ENCODE peak calls at places on chromosome 4, in six cellular contexts. Z is trophoblast cell, N is IMR-90, T is mesenchymal stem cell, G is neuronal stem cell, D is mesendoderm. I is an unnamed sample.

GRCh38 chr4:104490096-104490769 is 4.5 kb downstream of the CXXC4 start:
- DNase-seq in T (no peak), G (no peak), D (peak; percentile 52), N (no peak), Z (no peak), I (peak; percentile 31)

GRCh38 chr4:82275431-82276423 is 98.1 kb downstream of the HNRNPD start:
- DNase-seq in N (no peak), Z (peak; percentile 69), G (no peak), T (no peak), D (peak; percentile 66), I (peak; percentile 58)

GRCh38 chr4:52588771-52589591 is 70.1 kb downstream of the USP46 start:
- DNase-seq in D (peak; percentile 62), G (no peak), Z (no peak), N (peak; percentile 97), T (peak; percentile 100), I (no peak)

GRCh38 chr4:26144526-26145167 is 176.2 kb upstream of the RBPJ start:
- DNase-seq in G (no peak), Z (no peak), N (peak; percentile 36), T (no peak), D (no peak), I (no peak)

GRCh38 chr4:36235306-36235705 is 9.0 kb downstream of the ARAP2 start:
- DNase-seq in Z (peak; percentile 91), N (peak; percentile 7), D (peak; percentile 88), G (no peak), T (no peak), I (peak; percentile 53)

GRCh38 chr4:111890412-111890811 is 254.8 kb upstream of the FAM241A start:
- DNase-seq in G (no peak), T (no peak), Z (no peak), N (no peak), D (no peak), I (no peak)

GRCh38 chr4:111631157-111631999 is 513.9 kb upstream of the FAM241A start:
- DNase-seq in Z (peak; percentile 49), N (peak; percentile 37), T (peak; percentile 43), G (no peak), D (peak; percentile 42), I (no peak)

GRCh38 chr4:158446106-158446505 is 75.6 kb upstream of the RXFP1 start:
- DNase-seq in T (no peak), D (no peak), Z (peak; percentile 2), N (peak; percentile 79), G (no peak), I (no peak)

GRCh38 chr4:80362578-80363181 is 27.1 kb downstream of the CFAP299 start:
- DNase-seq in N (peak; percentile 51), Z (peak; percentile 60), T (peak; percentile 35), G (peak; percentile 41), D (peak; percentile 60), I (peak; percentile 65)

GRCh38 chr4:4667643-4668081 is 125.8 kb upstream of the STX18 start:
- DNase-seq in N (no peak), T (no peak), D (peak; percentile 89), Z (no peak), G (peak; percentile 48), I (peak; percentile 86)

GRCh38 chr4:39732728-39733127 is 34.8 kb downstream of the UBE2K start:
- DNase-seq in D (peak; percentile 21), N (peak; percentile 90), G (no peak), T (peak; percentile 70), Z (no peak), I (no peak)

GRCh38 chr4:145719752-145720624 is 40.0 kb downstream of the C4orf51 start:
- DNase-seq in G (no peak), Z (no peak), N (no peak), T (no peak), D (no peak), I (no peak)

GRCh38 chr4:826508-827208 is 729 bp upstream of the CPLX1 start:
- DNase-seq in G (no peak), D (no peak), T (no peak), Z (no peak), N (no peak), I (peak; percentile 47)

GRCh38 chr4:31088600-31089230 is 368.5 kb downstream of the PCDH7 start:
- DNase-seq in T (peak; percentile 72), Z (peak; percentile 1), D (no peak), G (no peak), N (peak; percentile 83), I (no peak)

GRCh38 chr4:32462944-32463343 is 1742.8 kb downstream of the PCDH7 start:
- DNase-seq in Z (peak; percentile 38), N (peak; percentile 3), D (peak; percentile 47), T (no peak), G (no peak), I (peak; percentile 32)

GRCh38 chr4:151297170-151297569 is 20.2 kb downstream of the PRSS48 start:
- DNase-seq in Z (no peak), N (no peak), D (no peak), G (no peak), T (no peak), I (no peak)

GRCh38 chr4:110808371-110808878 is 185.5 kb upstream of the PITX2 start:
- DNase-seq in T (peak; percentile 17), D (no peak), Z (peak; percentile 2), G (no peak), N (peak; percentile 65), I (no peak)

GRCh38 chr4:96654045-96654444 is 814.2 kb downstream of the PDHA2 start:
- DNase-seq in G (no peak), D (no peak), N (no peak), T (no peak), Z (no peak), I (no peak)

GRCh38 chr4:15525080-15525479 is 55.4 kb downstream of the CC2D2A start:
- DNase-seq in D (peak; percentile 51), Z (peak; percentile 88), G (no peak), N (no peak), T (no peak), I (no peak)

GRCh38 chr4:109998867-109999303 is 86.2 kb downstream of the EGF start:
- DNase-seq in D (peak; percentile 67), N (peak; percentile 61), Z (peak; percentile 93), G (peak; percentile 64), T (peak; percentile 73), I (no peak)

GRCh38 chr4:38162240-38162784 is 202.1 kb downstream of the PTTG2 start:
- DNase-seq in Z (no peak), D (no peak), N (peak; percentile 94), T (peak; percentile 85), G (peak; percentile 20), I (no peak)

GRCh38 chr4:140857111-140857510 is 100.9 kb upstream of the TBC1D9 start:
- DNase-seq in N (no peak), D (no peak), T (no peak), G (no peak), Z (no peak), I (no peak)

GRCh38 chr4:70269674-70270073 is 27.3 kb downstream of the CSN3 start:
- DNase-seq in G (no peak), N (no peak), T (peak; percentile 9), Z (peak; percentile 13), D (peak; percentile 31), I (no peak)

DNA sequence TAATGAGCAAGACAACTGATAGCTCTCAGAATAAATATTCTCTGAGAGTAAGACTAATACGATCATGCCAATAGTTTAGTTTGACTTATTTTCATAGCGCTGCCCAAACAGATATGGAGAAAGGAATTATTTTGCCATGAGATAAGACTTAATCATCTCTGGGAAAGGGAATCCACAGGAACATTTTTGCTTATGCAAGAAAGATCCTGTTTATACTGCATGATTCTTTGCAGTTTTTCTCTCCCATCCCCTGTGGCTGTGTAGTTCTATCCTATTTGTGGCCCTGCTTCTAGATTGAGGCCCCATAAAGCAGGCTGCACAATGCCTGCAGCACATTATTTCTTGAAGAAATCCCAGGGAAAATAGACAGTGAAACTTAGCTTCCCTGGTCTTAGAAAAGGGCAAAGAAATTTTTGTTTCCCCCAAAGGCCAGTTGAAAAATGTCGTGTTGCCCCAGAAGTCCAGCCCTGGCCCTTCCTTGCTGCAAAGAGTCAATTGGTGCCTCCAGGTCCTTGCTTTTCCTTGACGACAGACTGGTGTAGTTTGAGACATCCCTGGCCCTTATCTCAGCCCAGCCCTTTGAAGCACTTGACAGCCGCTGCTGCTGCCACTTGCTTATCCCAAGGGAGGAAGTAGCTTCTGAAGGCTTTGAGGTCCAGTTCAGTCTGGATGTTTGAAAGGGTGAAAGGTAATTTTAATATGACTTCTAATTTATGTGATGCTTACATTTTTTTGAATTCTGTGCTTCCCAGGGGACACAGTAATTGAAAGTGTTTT is 45.0 kb upstream of the SH3RF1 start:
- DNase-seq in N (peak; percentile 92), G (no peak), D (peak; percentile 64), Z (no peak), T (peak; percentile 57), I (no peak)
- H3K4me2 ChIP-seq in N (peak overlapping the region; percentile 45), G (no peak overlapping the region), D (no peak overlapping the region), Z (no peak overlapping the region), T (no peak overlapping the region), I (no peak overlapping the region)

DNA sequence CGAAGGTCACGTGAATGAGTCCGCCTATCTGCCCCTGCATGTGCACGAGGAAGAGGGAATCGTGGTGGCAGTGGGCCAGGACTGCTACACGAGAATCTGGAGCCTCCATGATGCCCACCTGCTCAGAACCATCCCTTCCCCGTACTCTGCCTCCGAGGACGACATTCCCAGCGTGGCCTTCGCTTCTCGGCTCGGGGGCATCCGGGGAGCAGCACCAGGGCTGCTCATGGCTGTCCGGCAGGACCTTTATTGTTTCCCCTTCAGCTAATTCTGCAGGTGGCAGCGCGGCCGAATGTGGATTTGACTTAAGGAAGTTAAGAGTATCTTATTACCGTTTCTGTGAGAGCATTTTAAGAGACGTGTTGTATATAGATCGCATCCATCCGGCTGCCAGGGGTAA is 1.2 kb downstream of the DCAF4L1 start:
- DNase-seq in T (no peak), G (no peak), N (no peak), D (no peak), Z (no peak), I (no peak)
- H3K18ac ChIP-seq in T (no peak overlapping the region), G (no peak overlapping the region), N (no peak overlapping the region), D (no peak overlapping the region), Z (no peak overlapping the region), I (no peak overlapping the region)

GRCh38 chr4:153295131-153295755 is 49.2 kb upstream of the MND1 start:
- DNase-seq in N (no peak), G (no peak), Z (peak; percentile 52), T (no peak), D (no peak), I (peak; percentile 46)
- H3K4me2 ChIP-seq in N (no peak overlapping the region), G (no peak overlapping the region), Z (no peak overlapping the region), T (no peak overlapping the region), D (no peak overlapping the region), I (no peak overlapping the region)

DNA sequence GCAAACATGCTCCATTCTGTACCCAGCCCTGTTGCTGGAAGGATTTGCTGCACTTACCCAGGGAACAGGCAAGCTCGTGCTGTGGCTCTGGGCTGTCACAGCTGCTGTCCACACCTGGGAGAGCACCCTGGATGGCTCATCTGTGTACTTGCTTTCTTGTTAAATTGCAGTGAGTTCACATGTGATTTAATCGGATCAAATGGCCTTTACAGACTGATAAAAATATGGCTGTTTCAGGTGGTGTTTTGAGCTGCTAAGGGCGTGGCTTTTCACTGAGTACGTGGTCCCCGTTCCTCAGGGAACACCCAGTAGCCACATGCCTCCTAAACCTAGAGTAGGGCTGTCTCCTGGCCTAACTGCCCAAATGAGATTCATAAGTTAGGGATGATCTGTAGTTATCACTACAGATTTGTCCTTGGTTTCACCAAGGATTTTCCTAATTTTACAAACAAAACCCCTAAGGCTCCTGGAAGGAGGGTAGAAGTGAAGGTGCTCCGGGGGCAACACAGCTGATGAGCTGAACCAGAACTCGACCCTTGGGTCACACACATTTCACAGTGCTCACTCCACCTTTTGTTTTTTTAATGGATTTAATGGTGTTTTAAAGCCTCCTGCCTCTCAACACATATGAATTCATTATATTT is 13.7 kb downstream of the KLKB1 start:
- DNase-seq in Z (no peak), D (peak; percentile 46), G (no peak), T (no peak), N (no peak), I (no peak)
- H3K18ac ChIP-seq in Z (no peak overlapping the region), D (peak overlapping the region; percentile 20), G (no peak overlapping the region), T (no peak overlapping the region), N (no peak overlapping the region), I (no peak overlapping the region)

I was measured in H9.